ENCODE peak calls at places on chromosomes 3 and 15, in six cellular contexts. W is GM10248, M is foreskin fibroblast, G is T-helper 9 cell, H is posterior cingulate gyrus, L is H9. V is an unnamed sample.

GRCh38 chr3:194828126-194828525 is 142.4 kb downstream of the FAM43A start:
- DNase-seq in H (no peak), M (no peak), W (no peak), G (no peak), L (no peak), V (no peak)

GRCh38 chr3:39103324-39103693 is 4.1 kb downstream of the GORASP1 start:
- DNase-seq in G (no peak), L (peak), H (no peak), M (no peak), W (no peak), V (no peak)

GRCh38 chr15:58498821-58499580 is 67.2 kb downstream of the LIPC start:
- DNase-seq in W (no peak), L (no peak), M (peak), H (no peak), G (no peak), V (no peak)

GRCh38 chr3:89570465-89570864 is 463.0 kb downstream of the EPHA3 start:
- DNase-seq in M (no peak), H (peak), L (no peak), G (no peak), W (no peak), V (no peak)

GRCh38 chr15:89448825-89449224 is 47.6 kb downstream of the RHCG start:
- DNase-seq in G (no peak), M (no peak), H (peak), L (no peak), W (no peak), V (no peak)

GRCh38 chr15:91948001-91948608 is 94.6 kb downstream of the SLCO3A1 start:
- DNase-seq in G (no peak), M (no peak), L (peak), W (no peak), H (no peak), V (no peak)

GRCh38 chr15:38541046-38541445 is 23.6 kb downstream of the RASGRP1 start:
- DNase-seq in G (no peak), W (no peak), H (no peak), L (no peak), M (no peak), V (no peak)

GRCh38 chr15:82689147-82689546 is 20.5 kb downstream of the AP3B2 start:
- DNase-seq in M (no peak), W (no peak), L (no peak), G (no peak), H (no peak), V (no peak)